ENCODE peak calls at places on chromosomes 16 and 17, in five cellular contexts. W, X, O, B and F are unnamed samples.

GRCh38 chr16:70766176-70766575 is 34.8 kb downstream of the VAC14 start:
- DNase-seq in W (no peak), X (no peak), O (no peak), B (no peak), F (no peak)

GRCh38 chr17:40316571-40317344 is 7.8 kb downstream of the RARA start:
- DNase-seq in W (no peak), X (peak), O (peak), B (no peak), F (no peak)

GRCh38 chr17:77634710-77635109 is 323.8 kb upstream of the TNRC6C start:
- DNase-seq in W (no peak), X (no peak), O (no peak), B (no peak), F (no peak)

GRCh38 chr16:87949071-87949744 is 2.0 kb upstream of the BANP start:
- DNase-seq in W (no peak), X (no peak), O (no peak), B (no peak), F (no peak)

GRCh38 chr17:51461578-51462004 is 201.2 kb downstream of the UTP18 start:
- DNase-seq in W (peak), X (peak), O (peak), B (peak), F (peak)

GRCh38 chr16:4293822-4294457 is 21.1 kb upstream of the TFAP4 start:
- DNase-seq in W (no peak), X (peak), O (peak), B (no peak), F (peak)

GRCh38 chr16:81510016-81510415 is 65.4 kb downstream of the CMIP start:
- DNase-seq in W (no peak), X (no peak), O (no peak), B (no peak), F (no peak)

GRCh38 chr17:61414141-61414935 is 14.7 kb downstream of the TBX2 start:
- DNase-seq in W (no peak), X (no peak), O (no peak), B (no peak), F (no peak)

GRCh38 chr16:67395458-67396158 is 2.3 kb upstream of the TPPP3 start:
- DNase-seq in W (no peak), X (no peak), O (no peak), B (no peak), F (peak)

GRCh38 chr16:30927789-30928378 is 4.5 kb downstream of the FBXL19 start:
- DNase-seq in W (peak), X (peak), O (no peak), B (no peak), F (peak)

GRCh38 chr16:70252355-70252988 is 732 bp upstream of the EXOSC6 start:
- DNase-seq in W (no peak), X (peak), O (no peak), B (no peak), F (no peak)

GRCh38 chr16:88297178-88297720 is 85.5 kb upstream of the ZNF469 start:
- DNase-seq in W (no peak), X (no peak), O (no peak), B (no peak), F (no peak)

GRCh38 chr17:32621612-32622312 is 135.0 kb downstream of the CDK5R1 start:
- DNase-seq in W (no peak), X (no peak), O (peak), B (no peak), F (no peak)

GRCh38 chr16:12518238-12519004 is 285.3 kb downstream of the CPPED1 start:
- DNase-seq in W (no peak), X (no peak), O (no peak), B (no peak), F (no peak)

GRCh38 chr17:70053241-70054234 is 21.5 kb upstream of the KCNJ16 start:
- DNase-seq in W (no peak), X (no peak), O (no peak), B (no peak), F (no peak)

GRCh38 chr17:82107341-82107860 is 9.4 kb upstream of the FASN start:
- DNase-seq in W (no peak), X (no peak), O (no peak), B (no peak), F (no peak)

GRCh38 chr17:1625507-1626080 is 3.0 kb downstream of the SLC43A2 start:
- DNase-seq in W (no peak), X (no peak), O (no peak), B (no peak), F (no peak)

GRCh38 chr17:75763613-75764416 is 1.2 kb downstream of the GALK1 start:
- DNase-seq in W (no peak), X (no peak), O (no peak), B (no peak), F (no peak)

GRCh38 chr17:78716814-78717393 is 65.2 kb downstream of the CYTH1 start:
- DNase-seq in W (peak), X (peak), O (no peak), B (no peak), F (peak)

GRCh38 chr16:62190426-62190825 is 154.2 kb upstream of the CDH8 start:
- DNase-seq in W (no peak), X (no peak), O (no peak), B (no peak), F (no peak)

GRCh38 chr17:66507103-66507923 is 204.9 kb downstream of the PRKCA start:
- DNase-seq in W (no peak), X (peak), O (peak), B (no peak), F (no peak)

GRCh38 chr17:48048321-48049140 is at the start of gene NFE2L1:
- DNase-seq in W (peak), X (peak), O (peak), B (no peak), F (peak)

GRCh38 chr16:19884021-19884485 is 595 bp downstream of the GPRC5B start:
- DNase-seq in W (no peak), X (no peak), O (no peak), B (no peak), F (no peak)

GRCh38 chr17:47704116-47704515 is 10.2 kb downstream of the TBKBP1 start:
- DNase-seq in W (no peak), X (no peak), O (no peak), B (no peak), F (no peak)

GRCh38 chr17:68944435-68945035 is 10.7 kb downstream of the ABCA8 start:
- DNase-seq in W (no peak), X (no peak), O (no peak), B (no peak), F (no peak)